ENCODE peak calls at places on chromosome 7, in six cellular contexts. One of them, this sample, is unnamed. For H3K9me3, the result is how much of the 10 kb centered on the place peaks cover.

GRCh38 chr7:22250390-22250789 is 106.6 kb downstream of the RAPGEF5 start:
- DNase-seq in tibial artery: no peak
- DNase-seq in tibial nerve: no peak
- DNase-seq in WERI-Rb-1: no peak
- DNase-seq in spleen: no peak
- DNase-seq in IMR-90: no peak
- DNase-seq in this sample: no peak

GRCh38 chr7:122430710-122431109 is 126.2 kb upstream of the FEZF1 start:
- DNase-seq in spleen: no peak
- DNase-seq in IMR-90: no peak
- DNase-seq in tibial nerve: no peak
- DNase-seq in WERI-Rb-1: no peak
- DNase-seq in tibial artery: no peak
- DNase-seq in this sample: no peak

GRCh38 chr7:96122746-96123145 is 199.2 kb downstream of the SLC25A13 start:
- DNase-seq in tibial artery: no peak
- DNase-seq in IMR-90: no peak
- DNase-seq in spleen: no peak
- DNase-seq in tibial nerve: no peak
- DNase-seq in WERI-Rb-1: no peak
- DNase-seq in this sample: no peak

GRCh38 chr7:2202901-2203550 is 29.7 kb downstream of the MAD1L1 start:
- DNase-seq in IMR-90: no peak
- DNase-seq in tibial nerve: no peak
- DNase-seq in spleen: peak
- DNase-seq in WERI-Rb-1: no peak
- DNase-seq in tibial artery: peak
- DNase-seq in this sample: no peak

GRCh38 chr7:100413286-100413685 is 15.2 kb downstream of the ZCWPW1 start:
- DNase-seq in WERI-Rb-1: no peak
- DNase-seq in IMR-90: no peak
- DNase-seq in tibial artery: no peak
- DNase-seq in tibial nerve: no peak
- DNase-seq in spleen: no peak
- DNase-seq in this sample: no peak

GRCh38 chr7:23335621-23336020 is 36.5 kb downstream of the MALSU1 start:
- DNase-seq in spleen: no peak
- DNase-seq in IMR-90: no peak
- DNase-seq in WERI-Rb-1: no peak
- DNase-seq in tibial artery: no peak
- DNase-seq in tibial nerve: no peak
- DNase-seq in this sample: no peak

GRCh38 chr7:1193593-1194424 is 33.8 kb upstream of the ZFAND2A start:
- DNase-seq in WERI-Rb-1: peak
- DNase-seq in tibial artery: no peak
- DNase-seq in IMR-90: peak
- DNase-seq in spleen: no peak
- DNase-seq in tibial nerve: no peak
- DNase-seq in this sample: no peak

GRCh38 chr7:38367301-38367700 is 93.9 kb upstream of the TARP start:
- DNase-seq in tibial nerve: no peak
- DNase-seq in spleen: no peak
- DNase-seq in IMR-90: no peak
- DNase-seq in tibial artery: no peak
- DNase-seq in WERI-Rb-1: peak
- DNase-seq in this sample: no peak

GRCh38 chr7:122715183-122715582 is 12.5 kb upstream of the RNF148 start:
- DNase-seq in IMR-90: no peak
- DNase-seq in tibial nerve: no peak
- DNase-seq in tibial artery: no peak
- DNase-seq in spleen: no peak
- DNase-seq in WERI-Rb-1: no peak
- DNase-seq in this sample: no peak

GRCh38 chr7:1533569-1534329 is 3.2 kb downstream of the MAFK start:
- DNase-seq in tibial artery: peak
- DNase-seq in IMR-90: peak
- DNase-seq in tibial nerve: no peak
- DNase-seq in WERI-Rb-1: no peak
- DNase-seq in spleen: peak
- DNase-seq in this sample: peak

GRCh38 chr7:155984609-155985405 is 172.5 kb upstream of the SHH start:
- DNase-seq in IMR-90: no peak
- DNase-seq in tibial artery: peak
- DNase-seq in spleen: no peak
- DNase-seq in tibial nerve: no peak
- DNase-seq in WERI-Rb-1: no peak
- DNase-seq in this sample: no peak

GRCh38 chr7:23220690-23221305 is 25.8 kb upstream of the GPNMB start:
- DNase-seq in IMR-90: no peak
- DNase-seq in tibial artery: no peak
- DNase-seq in tibial nerve: no peak
- DNase-seq in WERI-Rb-1: no peak
- DNase-seq in spleen: no peak
- DNase-seq in this sample: no peak

GRCh38 chr7:33054261-33054964 is 8.2 kb downstream of the NT5C3A start:
- DNase-seq in tibial artery: no peak
- DNase-seq in IMR-90: peak
- DNase-seq in WERI-Rb-1: no peak
- DNase-seq in spleen: no peak
- DNase-seq in tibial nerve: no peak
- DNase-seq in this sample: no peak

GRCh38 chr7:46524350-46524749 is 603.3 kb upstream of the IGFBP3 start:
- DNase-seq in tibial nerve: no peak
- DNase-seq in tibial artery: no peak
- DNase-seq in spleen: no peak
- DNase-seq in WERI-Rb-1: no peak
- DNase-seq in IMR-90: peak
- DNase-seq in this sample: no peak

GRCh38 chr7:22565315-22565811 is 65.4 kb upstream of the STEAP1B start:
- DNase-seq in spleen: no peak
- DNase-seq in WERI-Rb-1: no peak
- DNase-seq in tibial nerve: no peak
- DNase-seq in tibial artery: no peak
- DNase-seq in IMR-90: peak
- DNase-seq in this sample: no peak

GRCh38 chr7:47537716-47538640 is 43.9 kb downstream of the TNS3 start:
- DNase-seq in tibial artery: no peak
- DNase-seq in tibial nerve: no peak
- DNase-seq in WERI-Rb-1: no peak
- DNase-seq in IMR-90: no peak
- DNase-seq in spleen: peak
- DNase-seq in this sample: no peak

GRCh38 chr7:44914992-44915607 is 29.8 kb upstream of the PURB start:
- DNase-seq in spleen: no peak
- DNase-seq in tibial nerve: no peak
- DNase-seq in tibial artery: no peak
- DNase-seq in WERI-Rb-1: no peak
- DNase-seq in IMR-90: no peak
- DNase-seq in this sample: no peak

GRCh38 chr7:116011584-116011983 is 19.0 kb downstream of the TFEC start:
- DNase-seq in WERI-Rb-1: no peak
- DNase-seq in tibial nerve: no peak
- DNase-seq in IMR-90: no peak
- DNase-seq in spleen: no peak
- DNase-seq in tibial artery: no peak
- DNase-seq in this sample: no peak

GRCh38 chr7:14199336-14199735 is 209.9 kb upstream of the ETV1 start:
- DNase-seq in spleen: no peak
- DNase-seq in tibial artery: no peak
- DNase-seq in tibial nerve: no peak
- DNase-seq in WERI-Rb-1: no peak
- DNase-seq in IMR-90: no peak
- DNase-seq in this sample: no peak

GRCh38 chr7:12007591-12007990 is 175.6 kb upstream of the THSD7A start:
- DNase-seq in tibial nerve: no peak
- DNase-seq in IMR-90: no peak
- DNase-seq in tibial artery: no peak
- DNase-seq in WERI-Rb-1: no peak
- DNase-seq in spleen: no peak
- DNase-seq in this sample: no peak

GRCh38 chr7:13742719-13743640 is 246.5 kb downstream of the ETV1 start:
- DNase-seq in IMR-90: peak
- DNase-seq in tibial artery: no peak
- DNase-seq in spleen: no peak
- DNase-seq in WERI-Rb-1: peak
- DNase-seq in tibial nerve: peak
- DNase-seq in this sample: no peak

DNA sequence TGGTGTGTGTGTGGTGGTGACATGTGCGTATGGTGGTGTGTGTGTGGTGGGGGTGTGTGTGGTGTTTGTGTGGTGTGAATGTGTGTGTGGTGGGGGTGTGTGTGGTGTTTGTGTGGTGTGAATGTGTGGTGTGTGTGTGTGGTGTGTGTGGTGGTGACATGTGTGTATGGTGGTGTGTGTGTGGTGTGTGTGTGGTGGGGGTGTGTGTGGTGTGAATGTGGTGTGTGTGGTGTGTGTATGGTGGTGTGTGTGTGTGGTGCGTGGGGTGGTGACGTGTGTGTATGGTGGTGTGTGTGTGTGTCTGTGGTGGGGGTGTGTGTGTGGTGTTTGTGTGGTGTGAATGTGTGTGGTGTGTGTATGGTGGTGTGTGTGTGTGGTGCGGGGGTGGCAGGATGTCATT is 453.1 kb downstream of the DNAJB6 start:
- DNase-seq in tibial artery: no peak
- DNase-seq in IMR-90: no peak
- DNase-seq in spleen: no peak
- DNase-seq in WERI-Rb-1: no peak
- DNase-seq in tibial nerve: no peak
- DNase-seq in this sample: no peak
- H3K9me3 ChIP-seq in tibial artery: under half
- H3K9me3 ChIP-seq in IMR-90: half or more
- H3K9me3 ChIP-seq in spleen: under half
- H3K9me3 ChIP-seq in WERI-Rb-1: under half
- H3K9me3 ChIP-seq in tibial nerve: under half
- H3K9me3 ChIP-seq in this sample: under half

GRCh38 chr7:143239822-143240221 is 18.0 kb downstream of the TAS2R40 start:
- DNase-seq in WERI-Rb-1: no peak
- DNase-seq in IMR-90: peak
- DNase-seq in spleen: no peak
- DNase-seq in tibial artery: no peak
- DNase-seq in tibial nerve: no peak
- DNase-seq in this sample: no peak

GRCh38 chr7:143240323-143241168 is 18.7 kb downstream of the TAS2R40 start:
- DNase-seq in tibial nerve: peak
- DNase-seq in tibial artery: peak
- DNase-seq in WERI-Rb-1: peak
- DNase-seq in IMR-90: peak
- DNase-seq in spleen: no peak
- DNase-seq in this sample: peak

GRCh38 chr7:143236408-143236990 is 14.7 kb downstream of the TAS2R40 start:
- DNase-seq in IMR-90: no peak
- DNase-seq in spleen: no peak
- DNase-seq in tibial nerve: no peak
- DNase-seq in WERI-Rb-1: no peak
- DNase-seq in tibial artery: no peak
- DNase-seq in this sample: no peak

GRCh38 chr7:143237363-143237762 is 15.5 kb downstream of the TAS2R40 start:
- DNase-seq in IMR-90: no peak
- DNase-seq in tibial artery: no peak
- DNase-seq in tibial nerve: no peak
- DNase-seq in spleen: no peak
- DNase-seq in WERI-Rb-1: no peak
- DNase-seq in this sample: no peak

DNA sequence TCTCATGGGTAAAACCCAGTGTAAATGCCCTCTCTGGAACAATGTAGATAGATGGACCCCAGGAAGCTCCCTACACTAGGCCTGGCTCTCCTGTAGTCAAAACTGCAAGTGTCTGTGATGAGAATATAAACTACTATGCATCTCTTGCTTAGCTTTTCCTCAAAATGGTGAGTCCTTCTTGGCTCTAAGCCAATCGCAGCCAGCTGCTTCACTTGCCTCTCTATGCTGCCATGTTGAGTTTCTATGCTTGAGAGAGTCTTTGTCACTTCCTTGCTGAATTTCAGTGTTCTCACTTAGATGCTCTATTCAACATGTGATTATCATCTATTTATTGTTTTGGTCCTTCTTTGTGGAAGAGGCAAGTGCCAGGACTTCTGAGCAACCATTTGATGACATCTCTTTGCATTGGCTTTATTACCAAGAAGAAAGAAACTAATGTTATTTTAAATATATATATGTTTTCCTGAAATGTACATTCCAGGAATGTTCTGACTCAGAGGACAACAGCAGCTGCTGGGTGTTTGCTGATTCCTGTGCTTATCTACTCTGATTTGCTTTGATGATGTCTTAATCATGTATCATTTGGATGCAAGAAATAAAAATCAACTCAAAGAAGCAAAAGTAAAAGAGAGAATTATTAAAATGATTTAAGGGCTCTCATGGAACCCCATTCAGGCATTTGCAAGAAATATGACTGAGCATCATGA is 16.6 kb downstream of the TAS2R40 start:
- DNase-seq in WERI-Rb-1: no peak
- DNase-seq in spleen: no peak
- DNase-seq in tibial artery: no peak
- DNase-seq in tibial nerve: no peak
- DNase-seq in IMR-90: peak
- DNase-seq in this sample: no peak
- H3K27ac ChIP-seq in WERI-Rb-1: no peak
- H3K27ac ChIP-seq in spleen: peak
- H3K27ac ChIP-seq in tibial artery: no peak
- H3K27ac ChIP-seq in tibial nerve: no peak
- H3K27ac ChIP-seq in IMR-90: no peak
- H3K27ac ChIP-seq in this sample: no peak

GRCh38 chr7:105711726-105712402 is 130.6 kb upstream of the EFCAB10 start:
- DNase-seq in tibial nerve: no peak
- DNase-seq in WERI-Rb-1: no peak
- DNase-seq in IMR-90: no peak
- DNase-seq in spleen: no peak
- DNase-seq in tibial artery: no peak
- DNase-seq in this sample: no peak
- H3K9me3 ChIP-seq in tibial nerve: under half
- H3K9me3 ChIP-seq in WERI-Rb-1: under half
- H3K9me3 ChIP-seq in IMR-90: under half
- H3K9me3 ChIP-seq in spleen: under half
- H3K9me3 ChIP-seq in tibial artery: under half
- H3K9me3 ChIP-seq in this sample: under half

DNA sequence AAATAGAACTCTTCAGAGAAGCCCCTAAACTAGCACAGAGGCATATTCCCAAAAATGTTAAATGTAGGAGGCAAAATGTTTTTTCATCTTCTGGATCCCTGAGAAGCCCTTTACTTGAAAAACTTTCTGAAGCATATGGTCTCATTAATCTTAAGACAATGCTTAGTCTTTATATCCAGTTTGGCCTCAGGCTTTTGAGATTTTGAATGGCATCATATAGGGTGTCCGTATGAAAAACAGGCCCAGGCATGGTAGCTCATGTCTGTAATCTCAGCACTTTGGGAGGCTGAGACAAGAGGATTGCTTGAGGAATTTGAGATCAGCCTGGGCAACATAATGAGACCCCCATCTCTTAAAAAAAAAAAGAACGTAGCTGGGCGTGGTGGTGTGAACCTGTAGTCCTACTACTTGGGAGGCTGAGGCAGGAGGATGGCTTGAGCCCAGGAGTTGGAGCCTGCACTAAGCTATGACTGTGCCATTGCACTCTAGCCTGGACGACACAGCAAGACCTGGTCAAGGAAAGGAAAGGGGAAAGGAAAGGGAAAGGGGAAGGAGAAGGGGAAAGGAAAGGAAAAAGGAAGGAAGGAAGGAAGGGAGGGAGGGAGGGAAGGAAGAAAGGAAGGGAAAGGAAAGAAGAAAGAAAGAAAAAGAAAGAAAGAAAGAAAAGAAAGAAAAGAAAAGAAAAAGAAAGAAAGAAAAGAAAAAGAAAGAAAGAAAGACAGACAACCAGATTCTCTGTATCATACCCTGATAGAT is 119.4 kb downstream of the CDK6 start:
- DNase-seq in tibial nerve: no peak
- DNase-seq in tibial artery: no peak
- DNase-seq in spleen: no peak
- DNase-seq in IMR-90: no peak
- DNase-seq in WERI-Rb-1: no peak
- DNase-seq in this sample: no peak
- H3K27ac ChIP-seq in tibial nerve: peak
- H3K27ac ChIP-seq in tibial artery: peak
- H3K27ac ChIP-seq in spleen: peak
- H3K27ac ChIP-seq in IMR-90: no peak
- H3K27ac ChIP-seq in WERI-Rb-1: no peak
- H3K27ac ChIP-seq in this sample: peak